ENCODE peak calls at places on chromosome 14, in eight cellular contexts. P, C, H, I, L, G, W and S are unnamed samples.

GRCh38 chr14:53152909-53153701 is at the start of gene DDHD1:
- DNase-seq in P (peak), C (peak), H (peak), I (peak), L (no peak), G (peak), W (peak), S (peak)

GRCh38 chr14:77531071-77531470 is 32.5 kb upstream of the ISM2 start:
- DNase-seq in P (no peak), C (no peak), H (no peak), I (no peak), L (no peak), G (no peak), W (no peak), S (no peak)

GRCh38 chr14:92386637-92387036 is 63.7 kb downstream of the SLC24A4 start:
- DNase-seq in P (no peak), C (no peak), H (no peak), I (no peak), L (no peak), G (no peak), W (no peak), S (no peak)

GRCh38 chr14:62734831-62735230 is 310.4 kb downstream of the KCNH5 start:
- DNase-seq in P (no peak), C (no peak), H (no peak), I (no peak), L (no peak), G (no peak), W (no peak), S (no peak)

GRCh38 chr14:32933943-32934890 is 4.5 kb upstream of the NPAS3 start:
- DNase-seq in P (peak), C (no peak), H (peak), I (no peak), L (no peak), G (peak), W (no peak), S (no peak)

GRCh38 chr14:71606064-71606463 is 326.2 kb upstream of the RGS6 start:
- DNase-seq in P (no peak), C (no peak), H (no peak), I (no peak), L (no peak), G (no peak), W (no peak), S (no peak)

GRCh38 chr14:70845601-70846000 is 36.3 kb upstream of the MAP3K9 start:
- DNase-seq in P (no peak), C (no peak), H (no peak), I (no peak), L (no peak), G (no peak), W (no peak), S (no peak)

GRCh38 chr14:44372807-44373497 is 134.1 kb downstream of the FSCB start:
- DNase-seq in P (no peak), C (no peak), H (no peak), I (no peak), L (no peak), G (no peak), W (no peak), S (no peak)

GRCh38 chr14:69398818-69399210 is 322 bp downstream of the SLC39A9 start:
- DNase-seq in P (no peak), C (no peak), H (no peak), I (no peak), L (no peak), G (no peak), W (no peak), S (no peak)

GRCh38 chr14:64693766-64694165 is 10.5 kb upstream of the PLEKHG3 start:
- DNase-seq in P (no peak), C (no peak), H (no peak), I (no peak), L (no peak), G (no peak), W (no peak), S (no peak)

GRCh38 chr14:75542585-75543091 is 20.4 kb downstream of the BATF start:
- DNase-seq in P (peak), C (peak), H (peak), I (no peak), L (no peak), G (peak), W (peak), S (no peak)

GRCh38 chr14:94173885-94174621 is at the start of gene PPP4R4:
- DNase-seq in P (peak), C (peak), H (peak), I (peak), L (peak), G (peak), W (peak), S (peak)

GRCh38 chr14:46496409-46496808 is 155.2 kb downstream of the RPL10L start:
- DNase-seq in P (no peak), C (no peak), H (no peak), I (no peak), L (no peak), G (no peak), W (no peak), S (no peak)

GRCh38 chr14:59897757-59898383 is 22.1 kb upstream of the LRRC9 start:
- DNase-seq in P (peak), C (no peak), H (peak), I (no peak), L (no peak), G (peak), W (no peak), S (peak)

GRCh38 chr14:92397140-92397815 is 74.3 kb downstream of the SLC24A4 start:
- DNase-seq in P (no peak), C (no peak), H (peak), I (peak), L (no peak), G (peak), W (no peak), S (peak)

GRCh38 chr14:97120204-97121120 is 323.3 kb downstream of the VRK1 start:
- DNase-seq in P (no peak), C (no peak), H (no peak), I (no peak), L (no peak), G (no peak), W (no peak), S (no peak)

GRCh38 chr14:74934476-74935339 is 11.6 kb upstream of the RPS6KL1 start:
- DNase-seq in P (no peak), C (no peak), H (no peak), I (no peak), L (no peak), G (no peak), W (no peak), S (no peak)

GRCh38 chr14:71328183-71328582 is 420.9 kb downstream of the PCNX1 start:
- DNase-seq in P (peak), C (no peak), H (peak), I (no peak), L (no peak), G (no peak), W (no peak), S (no peak)

GRCh38 chr14:78968249-78968648 is 798.1 kb downstream of the NRXN3 start:
- DNase-seq in P (no peak), C (no peak), H (peak), I (no peak), L (no peak), G (no peak), W (no peak), S (no peak)

DNA sequence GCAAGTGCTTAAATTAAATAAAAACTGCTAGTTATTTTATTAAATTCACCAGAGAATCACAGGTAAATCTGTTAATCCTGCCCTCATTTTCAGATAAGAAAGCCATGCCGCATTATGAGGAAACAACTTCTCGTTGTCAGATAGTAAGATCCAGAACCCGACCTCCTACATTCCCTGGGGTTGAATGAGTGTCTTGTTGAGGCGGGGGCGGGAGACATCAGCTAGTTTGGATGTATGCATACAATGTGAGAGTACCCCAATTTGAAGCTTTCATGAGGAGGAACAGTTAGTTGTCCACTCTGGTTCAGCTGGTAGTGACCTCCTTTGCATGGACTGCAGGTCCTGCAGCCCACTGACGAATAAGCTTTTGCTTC is 34.8 kb downstream of the EVL start:
- DNase-seq in P (no peak), C (no peak), H (no peak), I (no peak), L (no peak), G (no peak), W (no peak), S (no peak)
- TF ChIP-seq CTCF in P (no peak), C (no peak), H (no peak), I (no peak), L (no peak), G (no peak), W (no peak), S (no peak)

GRCh38 chr14:88929656-88930436 is 105.4 kb downstream of the TTC8 start:
- DNase-seq in P (no peak), C (no peak), H (no peak), I (no peak), L (no peak), G (peak), W (no peak), S (no peak)
- TF ChIP-seq CTCF in P (no peak), C (no peak), H (no peak), I (peak), L (peak), G (no peak), W (no peak), S (peak)

GRCh38 chr14:29463727-29464370 is 463.8 kb downstream of the PRKD1 start:
- DNase-seq in P (no peak), C (no peak), H (peak), I (no peak), L (no peak), G (peak), W (no peak), S (no peak)
- TF ChIP-seq CTCF in P (no peak), C (no peak), H (no peak), I (no peak), L (no peak), G (no peak), W (no peak), S (peak)

DNA sequence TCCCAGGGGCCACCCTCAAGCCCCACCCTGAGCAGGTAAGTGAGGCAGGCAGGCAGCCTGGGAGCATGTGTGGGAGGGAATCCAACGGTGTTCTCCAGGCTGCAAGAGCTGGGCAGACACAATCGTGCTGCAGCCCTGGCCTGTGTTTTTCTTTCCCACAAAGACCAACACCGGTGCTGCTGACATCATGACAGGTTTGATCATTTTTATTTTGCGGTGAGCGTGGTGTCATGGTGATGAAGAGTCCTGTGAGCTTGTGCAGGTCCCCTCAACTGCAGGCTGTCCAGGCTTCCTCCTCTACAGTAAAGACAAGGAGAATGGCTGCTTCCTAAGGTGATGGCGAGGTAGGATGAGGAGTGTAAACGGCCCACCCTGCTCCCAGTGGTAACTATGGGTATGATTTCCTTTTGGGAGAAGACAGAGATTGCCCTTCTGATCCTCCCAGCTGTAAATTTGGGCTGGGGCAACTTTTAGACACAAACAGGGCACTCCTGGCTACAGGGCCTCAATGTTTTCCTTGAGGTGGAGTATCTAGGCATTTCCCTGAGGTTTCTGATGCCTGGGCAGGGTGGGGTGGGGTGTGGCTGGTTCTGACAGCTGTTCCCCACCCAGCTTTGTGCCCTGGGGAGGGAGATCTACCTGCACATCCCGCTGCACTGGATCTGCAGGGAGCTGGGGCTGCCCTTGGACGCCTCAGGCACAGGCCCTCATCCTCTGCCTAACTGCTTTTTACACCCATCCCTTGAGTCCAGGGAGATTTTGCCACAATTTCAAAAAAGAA is 109.1 kb downstream of the VCPKMT start:
- DNase-seq in P (no peak), C (no peak), H (no peak), I (no peak), L (no peak), G (no peak), W (no peak), S (no peak)
- TF ChIP-seq CTCF in P (no peak), C (no peak), H (no peak), I (peak), L (no peak), G (no peak), W (no peak), S (peak)

GRCh38 chr14:104788873-104789663 is 6.5 kb downstream of the AKT1 start:
- DNase-seq in P (no peak), C (no peak), H (no peak), I (no peak), L (no peak), G (no peak), W (no peak), S (no peak)
- TF ChIP-seq CTCF in P (no peak), C (no peak), H (no peak), I (no peak), L (no peak), G (no peak), W (no peak), S (no peak)

GRCh38 chr14:57837267-57837666 is 28.6 kb downstream of the SLC35F4 start:
- DNase-seq in P (no peak), C (no peak), H (no peak), I (no peak), L (no peak), G (no peak), W (no peak), S (no peak)
- TF ChIP-seq CTCF in P (no peak), C (no peak), H (no peak), I (no peak), L (no peak), G (no peak), W (no peak), S (no peak)

DNA sequence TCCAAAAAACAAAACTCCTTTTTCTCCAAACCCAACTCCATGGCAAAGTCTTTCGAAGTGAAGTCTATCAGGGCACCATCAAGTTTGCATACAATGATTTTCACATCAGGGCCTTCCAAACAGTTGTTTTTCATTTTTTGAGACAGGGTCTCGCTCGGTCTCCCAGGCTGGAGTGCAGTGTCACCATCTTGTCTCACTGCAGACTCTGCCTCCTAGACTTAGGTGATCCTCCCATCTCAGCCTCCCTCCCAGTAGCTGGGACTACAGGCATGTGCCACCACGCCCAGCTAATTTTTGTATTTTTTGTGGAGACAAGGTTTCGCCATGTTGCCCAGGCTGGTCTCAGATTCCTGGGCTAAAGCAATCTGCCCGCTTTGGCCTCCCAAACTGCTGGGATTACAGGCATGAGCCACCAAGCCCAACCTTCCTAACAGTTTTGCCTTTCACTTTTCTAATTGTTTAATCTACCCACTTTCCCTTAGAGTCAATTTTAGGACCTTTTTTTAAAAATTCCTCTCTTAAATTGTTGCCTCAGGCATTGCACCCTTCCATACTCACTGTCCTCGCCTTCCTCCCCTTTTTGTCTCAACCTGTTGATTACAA is 11.6 kb downstream of the ZFHX2 start:
- DNase-seq in P (no peak), C (no peak), H (no peak), I (no peak), L (no peak), G (no peak), W (no peak), S (no peak)
- TF ChIP-seq CTCF in P (no peak), C (no peak), H (no peak), I (no peak), L (no peak), G (no peak), W (no peak), S (peak)

GRCh38 chr14:105999361-106000028 is 473.1 kb downstream of the TMEM121 start:
- DNase-seq in P (peak), C (peak), H (no peak), I (no peak), L (no peak), G (no peak), W (no peak), S (no peak)
- TF ChIP-seq CTCF in P (peak), C (peak), H (peak), I (peak), L (peak), G (peak), W (no peak), S (peak)

GRCh38 chr14:102501751-102502315 is 7.7 kb downstream of the ANKRD9 start:
- DNase-seq in P (no peak), C (no peak), H (no peak), I (no peak), L (no peak), G (no peak), W (no peak), S (no peak)
- TF ChIP-seq CTCF in P (no peak), C (peak), H (no peak), I (no peak), L (peak), G (no peak), W (no peak), S (peak)

DNA sequence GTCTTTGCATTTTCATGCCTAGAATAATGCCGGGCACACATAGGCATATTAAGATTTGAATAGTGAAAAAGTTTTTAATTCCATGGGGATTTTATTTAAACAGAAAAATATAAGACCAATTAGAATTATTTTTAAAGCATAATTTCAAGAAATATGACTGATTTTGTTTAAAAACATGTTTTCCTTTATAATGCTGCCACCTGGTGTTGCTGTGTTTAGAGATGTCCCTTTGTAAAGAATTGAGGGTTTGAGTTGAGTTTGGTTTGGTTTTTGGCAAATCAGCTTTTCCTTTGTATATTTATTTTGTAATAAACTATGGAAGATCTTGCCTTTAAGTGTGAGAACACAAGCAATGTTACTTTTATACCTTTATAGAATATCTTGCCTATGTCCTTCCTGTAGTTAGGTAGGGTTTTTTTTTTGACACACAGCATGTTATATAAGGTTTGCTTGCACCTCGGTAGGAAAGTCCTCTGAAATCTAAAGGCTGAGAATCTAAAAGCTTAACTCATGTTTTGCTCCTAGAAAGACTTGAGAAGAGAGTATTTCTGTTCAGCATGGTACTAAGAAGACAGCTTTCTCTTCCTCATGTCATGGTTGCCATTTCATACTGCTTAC is 31.4 kb upstream of the SNAPC1 start:
- DNase-seq in P (no peak), C (no peak), H (no peak), I (no peak), L (no peak), G (peak), W (no peak), S (no peak)
- TF ChIP-seq CTCF in P (no peak), C (peak), H (peak), I (peak), L (peak), G (peak), W (peak), S (peak)